ENCODE peak calls at places on chromosomes 1 and 21, in nine cellular contexts. F is progenitor cell of endocrine pancreas; R is fibroblast of gingiva; O is stimulated activated CD8-positive, alpha-beta memory T cell treated with anti-CD3 and anti-CD28 coated beads, Interleukin-2, amount 100 ng/mL, for 1 hour; N is stimulated activated CD4-positive, alpha-beta T cell treated with anti-CD3 and anti-CD28 coated beads, Interleukin-12 subunit alpha, Interleukin-12 subunit beta, amount 100 ng/mL, for 4 hours; H is tibial artery; G is stimulated activated naive CD4-positive, alpha-beta T cell; M is GM12891; X is lower lobe of right lung. D is an unnamed sample.

GRCh38 chr1:21818661-21819060 is 6.6 kb downstream of the LDLRAD2 start:
- DNase-seq in H (no peak), M (peak; percentile 80), F (no peak), N (peak; percentile 22), X (peak; percentile 60), R (no peak), O (no peak), G (peak; percentile 9), D (no peak)

GRCh38 chr1:178694923-178695525 is 30.0 kb upstream of the RALGPS2 start:
- DNase-seq in F (no peak), R (no peak), M (no peak), H (no peak), O (no peak), N (no peak), G (no peak), X (no peak), D (no peak)

GRCh38 chr1:118977591-118977990 is 10.6 kb downstream of the TBX15 start:
- DNase-seq in F (no peak), N (no peak), X (no peak), O (no peak), H (no peak), M (no peak), R (no peak), G (no peak), D (no peak)

GRCh38 chr1:67194209-67194863 is 28.1 kb downstream of the IL23R start:
- DNase-seq in H (no peak), F (no peak), X (no peak), R (no peak), G (peak; percentile 12), O (no peak), N (no peak), M (no peak), D (no peak)

GRCh38 chr1:158426137-158426536 is at the start of gene OR10K2:
- DNase-seq in F (no peak), G (no peak), R (no peak), H (no peak), M (no peak), N (no peak), X (no peak), O (no peak), D (no peak)

GRCh38 chr1:201582261-201582951 is 43.5 kb downstream of the NAV1 start:
- DNase-seq in O (no peak), M (no peak), G (no peak), F (no peak), H (peak; percentile 56), X (peak; percentile 37), R (peak; percentile 41), N (no peak), D (no peak)

GRCh38 chr1:110674337-110675059 is at the start of gene KCNA3:
- DNase-seq in O (peak; percentile 50), R (no peak), N (peak; percentile 60), H (no peak), X (peak; percentile 80), F (peak; percentile 45), M (peak; percentile 45), G (peak; percentile 32), D (peak; percentile 66)

GRCh38 chr21:32463889-32464300 is 51.4 kb downstream of the EVA1C start:
- DNase-seq in H (no peak), N (no peak), M (no peak), G (no peak), R (peak; percentile 82), F (no peak), O (no peak), X (no peak), D (no peak)

GRCh38 chr1:156816561-156817328 is at the start of gene SH2D2A:
- DNase-seq in O (peak; percentile 92), M (peak; percentile 78), G (peak; percentile 97), X (peak; percentile 67), N (peak; percentile 87), F (no peak), H (no peak), R (no peak), D (no peak)

GRCh38 chr1:56831874-56832693 is 12.9 kb upstream of the FYB2 start:
- DNase-seq in R (peak; percentile 93), F (peak; percentile 64), H (peak; percentile 26), M (peak; percentile 50), G (peak; percentile 21), X (peak; percentile 67), N (peak; percentile 53), O (peak; percentile 45), D (no peak)

GRCh38 chr1:119829636-119830035 is 18.4 kb upstream of the REG4 start:
- DNase-seq in X (no peak), F (no peak), R (no peak), G (no peak), N (no peak), O (no peak), M (no peak), H (no peak), D (no peak)

GRCh38 chr1:147168626-147169058 is 3.6 kb downstream of the PRKAB2 start:
- DNase-seq in M (no peak), N (no peak), X (no peak), O (no peak), G (no peak), R (no peak), F (no peak), H (no peak), D (no peak)

GRCh38 chr1:42743302-42744029 is 3.4 kb upstream of the CLDN19 start:
- DNase-seq in F (no peak), M (no peak), N (no peak), X (no peak), R (no peak), G (no peak), O (no peak), H (no peak), D (no peak)

GRCh38 chr1:19438552-19439196 is 46.7 kb downstream of the CAPZB start:
- DNase-seq in H (no peak), R (no peak), N (no peak), M (no peak), X (no peak), O (no peak), G (no peak), F (no peak), D (no peak)

GRCh38 chr1:146012703-146013565 is 8.6 kb downstream of the HJV start:
- DNase-seq in F (no peak), O (peak; percentile 19), M (no peak), R (peak; percentile 70), H (peak; percentile 55), X (no peak), G (peak; percentile 47), N (no peak), D (peak; percentile 6)

GRCh38 chr1:54227091-54227602 is 27.2 kb downstream of the MRPL37 start:
- DNase-seq in G (no peak), X (no peak), M (no peak), O (no peak), R (peak; percentile 66), N (no peak), F (no peak), H (peak; percentile 63), D (no peak)

GRCh38 chr1:25573591-25573930 is 30.2 kb downstream of the LDLRAP1 start:
- DNase-seq in O (no peak), R (no peak), G (no peak), N (no peak), X (peak; percentile 62), M (no peak), H (no peak), F (no peak), D (no peak)

GRCh38 chr1:21156019-21156418 is 20.7 kb downstream of the EIF4G3 start:
- DNase-seq in H (no peak), N (no peak), G (no peak), M (no peak), F (no peak), R (no peak), O (no peak), X (no peak), D (no peak)

GRCh38 chr21:34864370-34865209 is 184.5 kb downstream of the RUNX1 start:
- DNase-seq in H (no peak), O (no peak), F (no peak), X (no peak), R (no peak), N (no peak), G (no peak), M (no peak), D (no peak)

GRCh38 chr1:23825762-23826522 is 713 bp upstream of the HMGCL start:
- DNase-seq in G (no peak), M (no peak), H (no peak), O (no peak), N (no peak), R (no peak), X (no peak), F (no peak), D (no peak)

GRCh38 chr21:26445440-26445839 is 127.6 kb downstream of the CYYR1 start:
- DNase-seq in O (no peak), M (no peak), N (no peak), R (peak; percentile 67), H (no peak), G (no peak), X (no peak), F (no peak), D (no peak)

GRCh38 chr21:21200103-21200938 is 202.1 kb downstream of the NCAM2 start:
- DNase-seq in O (no peak), R (peak; percentile 99), X (no peak), M (no peak), G (no peak), F (no peak), H (peak; percentile 65), N (no peak), D (no peak)

GRCh38 chr1:240044620-240045019 is 47.1 kb upstream of the FMN2 start:
- DNase-seq in X (no peak), F (no peak), M (no peak), G (no peak), H (no peak), N (no peak), O (no peak), R (no peak), D (no peak)

GRCh38 chr1:227891955-227892871 is 55.5 kb downstream of the WNT9A start:
- DNase-seq in M (no peak), G (no peak), H (peak; percentile 18), N (no peak), F (peak; percentile 9), O (no peak), R (no peak), X (peak; percentile 40), D (no peak)

GRCh38 chr1:167223144-167224103 is 2.7 kb downstream of the POU2F1 start:
- DNase-seq in R (no peak), O (no peak), F (no peak), H (no peak), M (no peak), G (no peak), N (no peak), X (no peak), D (no peak)

GRCh38 chr1:234009668-234010067 is 105.2 kb downstream of the SLC35F3 start:
- DNase-seq in M (no peak), O (no peak), H (no peak), X (no peak), F (no peak), G (no peak), N (no peak), R (no peak), D (no peak)

GRCh38 chr1:24900985-24901781 is 28.9 kb downstream of the RUNX3 start:
- DNase-seq in G (no peak), H (peak; percentile 17), M (no peak), O (no peak), F (no peak), N (no peak), X (peak; percentile 28), R (no peak), D (no peak)

GRCh38 chr1:195663549-195664280 is 944.5 kb downstream of the KCNT2 start:
- DNase-seq in G (no peak), X (no peak), M (no peak), N (no peak), H (no peak), O (no peak), F (no peak), R (peak; percentile 13), D (no peak)

D was measured in NCI-H1930.